ENCODE peak calls at places on chromosomes 4 and X, in nine cellular contexts. T is BE2C, M is AG09319, D is dorsolateral prefrontal cortex, K is left lung, R is Calu3, B is fibroblast of mammary gland, J is endothelial cell, W is mammary epithelial cell. P is an unnamed sample.
A peak's percentile ranks its signal among the peaks of the same experiment; 100 is the strongest.

GRCh38 chrX:115958687-115959359 is 211.7 kb upstream of the AGTR2 start:
- DNase-seq in T (no peak), M (no peak), D (no peak), K (no peak), R (no peak), B (no peak), J (no peak), W (peak; percentile 27), P (no peak)

GRCh38 chrX:86102341-86102740 is 45.9 kb upstream of the DACH2 start:
- DNase-seq in T (no peak), M (no peak), D (no peak), K (no peak), R (no peak), B (no peak), J (no peak), W (no peak), P (no peak)

GRCh38 chrX:46465203-46465602 is 80.0 kb downstream of the ZNF674 start:
- DNase-seq in T (no peak), M (no peak), D (no peak), K (no peak), R (no peak), B (no peak), J (no peak), W (peak; percentile 17), P (no peak)

GRCh38 chr4:172758586-172759340 is 409.8 kb upstream of the GALNT7 start:
- DNase-seq in T (no peak), M (no peak), D (no peak), K (no peak), R (no peak), B (peak; percentile 66), J (no peak), W (peak; percentile 63), P (no peak)

GRCh38 chr4:185293202-185293601 is 83.8 kb downstream of the SNX25 start:
- DNase-seq in T (no peak), M (no peak), D (no peak), K (no peak), R (no peak), B (no peak), J (no peak), W (no peak), P (no peak)

GRCh38 chrX:333611-334311 is 15.2 kb upstream of the GTPBP6 start:
- DNase-seq in T (no peak), M (no peak), D (no peak), K (peak; percentile 76), R (no peak), B (no peak), J (no peak), W (no peak), P (no peak)

GRCh38 chrX:7068939-7069367 is 78.6 kb upstream of the STS start:
- DNase-seq in T (peak; percentile 68), M (no peak), D (no peak), K (no peak), R (no peak), B (no peak), J (peak; percentile 17), W (peak; percentile 60), P (no peak)

GRCh38 chr4:176357359-176358082 is 37.8 kb downstream of the SPCS3 start:
- DNase-seq in T (no peak), M (no peak), D (no peak), K (no peak), R (no peak), B (peak; percentile 51), J (no peak), W (no peak), P (no peak)

GRCh38 chrX:48924270-48924669 is 5.4 kb upstream of the PIM2 start:
- DNase-seq in T (no peak), M (no peak), D (no peak), K (no peak), R (no peak), B (no peak), J (no peak), W (no peak), P (no peak)

GRCh38 chr4:120720354-120720753 is 202.2 kb downstream of the PRDM5 start:
- DNase-seq in T (no peak), M (no peak), D (no peak), K (no peak), R (no peak), B (no peak), J (no peak), W (no peak), P (no peak)

GRCh38 chr4:5086535-5086934 is 35.3 kb downstream of the STK32B start:
- DNase-seq in T (no peak), M (no peak), D (no peak), K (no peak), R (no peak), B (no peak), J (no peak), W (no peak), P (no peak)

GRCh38 chrX:17247144-17247543 is 127.9 kb upstream of the NHS start:
- DNase-seq in T (no peak), M (no peak), D (no peak), K (no peak), R (no peak), B (no peak), J (no peak), W (no peak), P (no peak)

GRCh38 chrX:38636949-38637819 is 75.8 kb downstream of the TSPAN7 start:
- DNase-seq in T (peak; percentile 21), M (no peak), D (no peak), K (no peak), R (no peak), B (no peak), J (no peak), W (no peak), P (no peak)

GRCh38 chr4:25826074-25826752 is 36.6 kb downstream of the SEL1L3 start:
- DNase-seq in T (no peak), M (no peak), D (no peak), K (no peak), R (no peak), B (no peak), J (no peak), W (no peak), P (no peak)

GRCh38 chr4:111946789-111947188 is 198.5 kb upstream of the FAM241A start:
- DNase-seq in T (no peak), M (no peak), D (no peak), K (no peak), R (no peak), B (no peak), J (no peak), W (no peak), P (no peak)

GRCh38 chr4:111941957-111942356 is 203.3 kb upstream of the FAM241A start:
- DNase-seq in T (no peak), M (no peak), D (no peak), K (no peak), R (no peak), B (no peak), J (no peak), W (no peak), P (no peak)

GRCh38 chr4:111945014-111945413 is 200.2 kb upstream of the FAM241A start:
- DNase-seq in T (no peak), M (no peak), D (no peak), K (no peak), R (no peak), B (no peak), J (no peak), W (no peak), P (no peak)

DNA sequence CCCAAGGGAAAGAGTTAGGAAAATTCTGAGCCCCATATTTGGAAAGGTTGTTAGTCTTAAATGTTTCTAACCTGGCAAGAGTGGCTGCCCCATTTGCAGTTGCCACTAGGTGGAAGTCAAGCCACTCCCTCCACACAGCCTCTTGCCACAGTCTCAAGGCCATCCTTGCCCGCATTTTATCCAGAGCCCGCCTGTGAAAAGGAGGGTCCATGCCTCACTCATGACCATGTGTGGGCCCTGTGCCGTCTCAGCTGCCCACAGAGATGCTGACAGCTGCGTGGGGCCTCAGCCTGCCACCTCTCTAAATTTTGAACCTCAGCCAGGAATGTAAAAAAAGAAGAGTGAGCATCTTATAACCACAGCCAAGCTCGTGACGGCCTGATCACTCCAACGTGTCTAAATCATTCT is 201.5 kb upstream of the FAM241A start:
- DNase-seq in T (peak; percentile 33), M (no peak), D (no peak), K (peak; percentile 39), R (peak; percentile 58), B (peak; percentile 59), J (peak; percentile 54), W (peak; percentile 46), P (no peak)
- TF ChIP-seq CTCF in T (peak; percentile 53), M (peak; percentile 22), D (no peak), K (no peak), R (peak; percentile 48), B (peak; percentile 66), J (peak; percentile 53), W (peak; percentile 62), P (peak; percentile 40)

DNA sequence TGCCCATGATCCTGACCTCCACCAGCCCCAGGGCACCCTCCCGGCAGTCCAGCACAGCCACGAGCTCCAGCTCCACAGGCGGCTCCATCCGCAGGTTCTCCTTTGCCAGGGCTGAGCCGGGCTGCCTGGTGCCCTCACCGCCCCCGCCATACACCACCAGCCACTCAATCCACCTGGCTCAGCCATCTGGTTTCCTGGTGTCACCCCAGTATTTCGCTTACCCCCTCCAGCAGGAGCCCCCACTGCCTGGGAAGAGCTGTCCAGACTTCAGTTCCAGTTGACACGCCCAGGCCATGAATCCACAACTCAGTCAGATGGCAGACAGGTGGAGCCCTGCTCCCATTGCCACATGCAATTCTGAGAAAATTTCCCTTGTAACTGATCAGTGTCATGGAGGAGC is 3.9 kb downstream of the SHISA3 start:
- DNase-seq in T (peak; percentile 37), M (no peak), D (no peak), K (no peak), R (no peak), B (no peak), J (no peak), W (no peak), P (no peak)
- TF ChIP-seq CTCF in T (peak; percentile 61), M (no peak), D (no peak), K (no peak), R (no peak), B (no peak), J (no peak), W (no peak), P (no peak)

DNA sequence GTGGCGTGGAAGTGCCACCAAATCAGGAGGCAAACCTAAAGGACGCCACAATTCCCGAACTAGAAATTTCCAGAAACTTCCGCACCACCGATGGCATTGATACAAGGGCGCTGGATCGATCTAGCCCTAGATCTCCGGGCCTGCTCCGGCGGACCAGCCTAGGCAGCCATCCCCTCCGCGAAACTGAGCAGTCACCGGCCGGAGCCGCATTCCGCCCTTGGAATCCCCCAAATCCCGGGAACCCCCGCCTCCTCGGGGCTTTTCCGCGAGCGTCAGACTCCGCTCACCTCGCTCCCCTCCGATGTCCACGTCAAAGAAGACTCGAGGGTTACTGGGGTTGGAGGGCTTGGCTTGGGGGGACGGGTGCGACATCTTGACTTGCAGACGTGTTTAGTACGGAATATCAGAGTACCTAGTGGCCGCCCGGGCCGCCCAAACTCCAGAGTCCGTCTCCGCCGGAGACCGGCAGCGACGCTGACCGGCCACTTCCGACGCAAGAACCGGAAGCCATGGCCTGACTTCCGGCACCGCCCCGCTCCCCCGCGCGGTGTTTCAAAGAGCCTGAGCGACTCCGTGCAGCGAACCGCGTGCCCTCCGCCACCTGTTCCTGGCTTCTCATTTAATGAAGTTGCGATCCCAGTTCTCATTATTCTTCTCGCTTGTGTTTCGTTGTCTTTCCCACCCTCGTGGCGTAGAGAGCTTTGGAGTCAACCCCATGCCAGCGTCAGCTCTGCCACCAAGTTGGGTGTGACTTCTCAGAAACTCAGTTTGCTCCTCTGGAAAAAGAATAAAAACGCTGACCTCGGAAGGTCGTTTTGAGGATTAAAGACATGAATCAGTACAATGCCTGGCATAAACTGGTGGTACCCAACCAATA is at the start of gene PPID:
- DNase-seq in T (peak; percentile 89), M (peak; percentile 31), D (peak; percentile 85), K (peak; percentile 97), R (peak; percentile 77), B (peak; percentile 71), J (peak; percentile 77), W (peak; percentile 82), P (peak; percentile 82)
- TF ChIP-seq CTCF in T (no peak), M (no peak), D (peak; percentile 27), K (no peak), R (no peak), B (no peak), J (no peak), W (no peak), P (no peak)

GRCh38 chrX:101390664-101391525 is at the start of gene RPL36A:
- DNase-seq in T (peak; percentile 89), M (peak; percentile 75), D (peak; percentile 86), K (peak; percentile 93), R (peak; percentile 85), B (peak; percentile 90), J (peak; percentile 74), W (peak; percentile 79), P (peak; percentile 59)
- TF ChIP-seq CTCF in T (peak; percentile 73), M (peak; percentile 74), D (peak; percentile 71), K (peak; percentile 42), R (peak; percentile 59), B (peak; percentile 63), J (no peak), W (peak; percentile 56), P (peak; percentile 34)